ENCODE peak calls at places on chromosomes 16 and 17, in four cellular contexts. Y, A, E and X are unnamed samples.

GRCh38 chr17:55811536-55811935 is 60.7 kb downstream of the PCTP start:
- DNase-seq in Y (no peak), A (no peak), E (no peak), X (no peak)

GRCh38 chr17:77433385-77434135 is 292.8 kb downstream of the SEC14L1 start:
- DNase-seq in Y (no peak), A (no peak), E (peak), X (no peak)

GRCh38 chr17:38588775-38589174 is 17.0 kb downstream of the SRCIN1 start:
- DNase-seq in Y (no peak), A (no peak), E (no peak), X (no peak)

GRCh38 chr17:55726440-55726839 is 3.8 kb upstream of the TMEM100 start:
- DNase-seq in Y (no peak), A (peak), E (no peak), X (no peak)

GRCh38 chr17:42698736-42699414 is 16.5 kb downstream of the CNTNAP1 start:
- DNase-seq in Y (peak), A (no peak), E (no peak), X (no peak)

GRCh38 chr16:49460786-49461470 is 87.3 kb downstream of the C16orf78 start:
- DNase-seq in Y (no peak), A (peak), E (no peak), X (no peak)

GRCh38 chr17:72510454-72511016 is 389.7 kb downstream of the SOX9 start:
- DNase-seq in Y (peak), A (no peak), E (no peak), X (no peak)

GRCh38 chr16:57186630-57187507 is 740 bp downstream of the RSPRY1 start:
- DNase-seq in Y (peak), A (peak), E (no peak), X (no peak)

GRCh38 chr16:84759061-84759460 is 59.3 kb downstream of the USP10 start:
- DNase-seq in Y (no peak), A (no peak), E (no peak), X (no peak)

GRCh38 chr17:35889818-35890773 is 9.9 kb upstream of the CCL5 start:
- DNase-seq in Y (no peak), A (no peak), E (no peak), X (no peak)

GRCh38 chr17:40886090-40886489 is 1.0 kb upstream of the KRT20 start:
- DNase-seq in Y (no peak), A (peak), E (no peak), X (no peak)

GRCh38 chr17:75270218-75270965 is 639 bp downstream of the MIF4GD start:
- DNase-seq in Y (peak), A (peak), E (peak), X (peak)

GRCh38 chr17:56812971-56813388 is 20.7 kb downstream of the C17orf67 start:
- DNase-seq in Y (no peak), A (no peak), E (no peak), X (no peak)

GRCh38 chr17:78258323-78259229 is 27.1 kb downstream of the TMEM235 start:
- DNase-seq in Y (peak), A (peak), E (no peak), X (peak)

GRCh38 chr16:19389246-19389645 is 28.4 kb upstream of the TMC5 start:
- DNase-seq in Y (peak), A (peak), E (peak), X (peak)
- TF ChIP-seq CTCF in Y (peak), A (no peak), E (peak), X (peak)

GRCh38 chr16:30680326-30680725 is 18.6 kb upstream of the SRCAP start:
- DNase-seq in Y (no peak), A (no peak), E (no peak), X (no peak)

GRCh38 chr16:30677931-30678585 is 19.8 kb downstream of the FBRS start:
- DNase-seq in Y (no peak), A (no peak), E (no peak), X (no peak)

GRCh38 chr16:30670072-30670824 is 12.0 kb downstream of the FBRS start:
- DNase-seq in Y (no peak), A (no peak), E (no peak), X (no peak)

GRCh38 chr16:30678586-30678970 is 20.3 kb downstream of the FBRS start:
- DNase-seq in Y (no peak), A (no peak), E (no peak), X (no peak)

GRCh38 chr16:30675133-30675532 is 16.9 kb downstream of the FBRS start:
- DNase-seq in Y (no peak), A (no peak), E (no peak), X (no peak)
- TF ChIP-seq CTCF in Y (no peak), A (no peak), E (no peak), X (no peak)

GRCh38 chr17:57849874-57850754 is at the start of gene MRPS23:
- DNase-seq in Y (peak), A (peak), E (peak), X (peak)
- TF ChIP-seq CTCF in Y (no peak), A (no peak), E (no peak), X (no peak)

GRCh38 chr16:72836985-72837384 is 210.9 kb downstream of the ZFHX3 start:
- DNase-seq in Y (no peak), A (no peak), E (no peak), X (no peak)
- TF ChIP-seq CTCF in Y (no peak), A (no peak), E (no peak), X (no peak)

GRCh38 chr16:70738083-70738977 is 52.5 kb upstream of the MTSS2 start:
- DNase-seq in Y (peak), A (no peak), E (no peak), X (peak)
- TF ChIP-seq CTCF in Y (peak), A (no peak), E (peak), X (peak)